ENCODE peak calls at places on chromosome 20, in seven cellular contexts. Z, C, Y, F, P, E and X are unnamed samples. For H3K9me3, the result is how much of the 10 kb centered on the place peaks cover.

GRCh38 chr20:35144694-35145093 is 2.4 kb downstream of the EDEM2 start:
- DNase-seq in Y (no peak), P (no peak), Z (no peak), E (no peak), C (no peak), F (no peak), X (no peak)

GRCh38 chr20:50172347-50173013 is 18.1 kb upstream of the CEBPB start:
- DNase-seq in F (peak), Z (peak), C (peak), Y (peak), E (peak), P (no peak), X (no peak)

GRCh38 chr20:25452333-25452732 is 44.9 kb downstream of the GINS1 start:
- DNase-seq in F (no peak), P (no peak), Z (no peak), C (no peak), Y (no peak), E (no peak), X (no peak)

GRCh38 chr20:57450419-57450818 is 59.2 kb downstream of the RBM38 start:
- DNase-seq in Y (no peak), F (no peak), E (peak), C (peak), P (no peak), Z (peak), X (no peak)

GRCh38 chr20:38242848-38243449 is 17.6 kb downstream of the KIAA1755 start:
- DNase-seq in E (no peak), F (peak), Y (no peak), C (no peak), Z (no peak), P (no peak), X (no peak)

GRCh38 chr20:51565741-51566140 is 23.2 kb upstream of the NFATC2 start:
- DNase-seq in F (no peak), E (no peak), Y (no peak), Z (peak), C (no peak), P (no peak), X (no peak)

GRCh38 chr20:25580711-25581110 is 4.6 kb downstream of the NINL start:
- DNase-seq in Z (no peak), E (no peak), F (no peak), Y (no peak), C (no peak), P (no peak), X (no peak)

GRCh38 chr20:62577447-62577846 is 64.9 kb upstream of the SLCO4A1 start:
- DNase-seq in Y (no peak), Z (no peak), E (no peak), P (no peak), F (no peak), C (peak), X (no peak)

GRCh38 chr20:24604966-24605365 is 135.5 kb downstream of the SYNDIG1 start:
- DNase-seq in Z (no peak), E (no peak), C (no peak), Y (no peak), F (no peak), P (no peak), X (no peak)

GRCh38 chr20:43191946-43192847 is 2.5 kb upstream of the PTPRT start:
- DNase-seq in Y (peak), E (peak), C (no peak), P (no peak), Z (peak), F (peak), X (no peak)

GRCh38 chr20:51680067-51680749 is 88.0 kb downstream of the ATP9A start:
- DNase-seq in Z (no peak), Y (no peak), F (no peak), P (no peak), C (no peak), E (no peak), X (no peak)

GRCh38 chr20:23375827-23376226 is 13.8 kb downstream of the GZF1 start:
- DNase-seq in E (no peak), Z (no peak), C (no peak), P (no peak), F (no peak), Y (no peak), X (no peak)

GRCh38 chr20:46767127-46767761 is 57.8 kb downstream of the SLC2A10 start:
- DNase-seq in F (peak), E (no peak), P (no peak), Z (peak), C (no peak), Y (peak), X (no peak)

GRCh38 chr20:7585126-7585679 is 355.1 kb downstream of the HAO1 start:
- DNase-seq in E (no peak), P (no peak), F (no peak), Y (peak), Z (peak), C (no peak), X (no peak)

GRCh38 chr20:4904127-4904860 is 97.0 kb downstream of the SLC23A2 start:
- DNase-seq in Z (no peak), C (no peak), E (no peak), F (no peak), P (no peak), Y (no peak), X (no peak)

GRCh38 chr20:63835031-63835858 is 4.2 kb upstream of the ZBTB46 start:
- DNase-seq in F (peak), E (peak), C (peak), P (no peak), Z (peak), Y (peak), X (peak)

GRCh38 chr20:11182715-11183114 is 508.9 kb upstream of the JAG1 start:
- DNase-seq in F (no peak), C (no peak), Z (peak), P (no peak), Y (no peak), E (no peak), X (no peak)

GRCh38 chr20:11454966-11455799 is 462.5 kb upstream of the BTBD3 start:
- DNase-seq in P (no peak), Y (peak), Z (peak), C (no peak), F (no peak), E (no peak), X (no peak)

GRCh38 chr20:50856475-50857041 is 61.7 kb downstream of the BCAS4 start:
- DNase-seq in Y (no peak), Z (no peak), C (no peak), F (no peak), P (no peak), E (no peak), X (no peak)

GRCh38 chr20:16147916-16148315 is 425.3 kb downstream of the KIF16B start:
- DNase-seq in C (no peak), P (no peak), E (no peak), Z (no peak), Y (no peak), F (no peak), X (no peak)

GRCh38 chr20:32966881-32967781 is 37.1 kb downstream of the SUN5 start:
- DNase-seq in P (peak), F (no peak), Z (no peak), E (no peak), C (no peak), Y (no peak), X (no peak)

GRCh38 chr20:53599378-53599777 is 5.7 kb upstream of the ZNF217 start:
- DNase-seq in F (no peak), Y (no peak), Z (no peak), P (no peak), C (no peak), E (no peak), X (no peak)

GRCh38 chr20:15491564-15491963 is 1081.7 kb downstream of the KIF16B start:
- DNase-seq in C (no peak), Y (peak), F (no peak), E (no peak), Z (no peak), P (no peak), X (no peak)

GRCh38 chr20:59751075-59751711 is 146.9 kb downstream of the PHACTR3 start:
- DNase-seq in F (peak), Y (peak), C (peak), Z (peak), P (no peak), E (peak), X (no peak)

GRCh38 chr20:4038047-4038459 is 22.7 kb upstream of the RNF24 start:
- DNase-seq in C (peak), Y (peak), E (peak), Z (peak), F (no peak), P (peak), X (no peak)

GRCh38 chr20:54197621-54198604 is 10.0 kb upstream of the PFDN4 start:
- DNase-seq in P (no peak), F (no peak), E (no peak), C (no peak), Z (peak), Y (peak), X (no peak)

GRCh38 chr20:2521369-2522305 is 12.9 kb upstream of the ZNF343 start:
- DNase-seq in C (no peak), P (peak), Z (peak), F (peak), Y (peak), E (peak), X (no peak)

GRCh38 chr20:62749851-62750445 is 41.3 kb downstream of the NTSR1 start:
- DNase-seq in P (no peak), Z (no peak), C (peak), F (no peak), E (no peak), Y (no peak), X (no peak)

GRCh38 chr20:4073852-4074741 is 58.7 kb upstream of the RNF24 start:
- DNase-seq in F (no peak), Y (no peak), C (no peak), P (no peak), E (no peak), Z (peak), X (no peak)

GRCh38 chr20:11496382-11496781 is 421.3 kb upstream of the BTBD3 start:
- DNase-seq in F (no peak), C (no peak), Y (no peak), E (no peak), Z (peak), P (no peak), X (no peak)

GRCh38 chr20:38173237-38174156 is 8.4 kb upstream of the TGM2 start:
- DNase-seq in F (no peak), Y (peak), Z (peak), P (no peak), E (no peak), C (peak), X (peak)

GRCh38 chr20:29742699-29743100 is 1514.8 kb upstream of the DEFB115 start:
- DNase-seq in Y (no peak), F (no peak), Z (no peak), E (no peak), C (no peak), P (no peak), X (no peak)
- H3K9me3 ChIP-seq in Y (under half), F (under half), Z (under half), E (under half), C (under half), P (under half), X (under half)

DNA sequence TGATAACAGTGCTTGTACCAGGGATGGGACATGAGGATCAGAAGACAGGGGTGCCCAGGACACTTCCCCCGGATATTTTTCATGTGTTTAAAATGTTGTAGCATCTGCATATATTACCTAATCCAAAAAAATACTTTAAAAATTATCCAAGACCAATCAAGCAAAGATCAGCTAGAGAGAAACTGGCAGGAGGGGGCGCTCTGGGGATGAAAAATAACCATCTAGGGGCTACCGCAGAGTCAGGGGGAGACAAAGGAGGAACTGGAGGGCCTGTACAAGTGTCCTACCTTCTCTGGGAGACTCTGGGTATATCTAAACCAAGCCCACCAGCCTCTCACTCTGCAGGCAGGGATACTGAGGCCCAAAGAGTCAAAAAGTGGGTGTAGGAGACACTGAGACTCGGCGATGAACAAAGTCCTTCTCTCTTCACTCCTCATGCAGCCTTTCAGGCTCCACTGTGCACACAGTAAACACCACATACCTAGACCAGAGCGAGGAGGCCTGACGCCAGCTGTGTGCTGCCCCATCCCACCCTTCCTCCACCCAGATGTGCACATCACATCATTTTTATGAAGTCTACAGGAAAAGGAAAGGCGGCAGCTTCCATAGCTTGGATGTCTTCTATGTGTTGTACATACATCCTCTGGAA is 9.8 kb downstream of the RIMS4 start:
- DNase-seq in Z (no peak), C (no peak), E (no peak), F (no peak), P (no peak), Y (no peak), X (no peak)
- H3K4me3 ChIP-seq in Z (no peak), C (no peak), E (no peak), F (no peak), P (no peak), Y (no peak), X (no peak)

DNA sequence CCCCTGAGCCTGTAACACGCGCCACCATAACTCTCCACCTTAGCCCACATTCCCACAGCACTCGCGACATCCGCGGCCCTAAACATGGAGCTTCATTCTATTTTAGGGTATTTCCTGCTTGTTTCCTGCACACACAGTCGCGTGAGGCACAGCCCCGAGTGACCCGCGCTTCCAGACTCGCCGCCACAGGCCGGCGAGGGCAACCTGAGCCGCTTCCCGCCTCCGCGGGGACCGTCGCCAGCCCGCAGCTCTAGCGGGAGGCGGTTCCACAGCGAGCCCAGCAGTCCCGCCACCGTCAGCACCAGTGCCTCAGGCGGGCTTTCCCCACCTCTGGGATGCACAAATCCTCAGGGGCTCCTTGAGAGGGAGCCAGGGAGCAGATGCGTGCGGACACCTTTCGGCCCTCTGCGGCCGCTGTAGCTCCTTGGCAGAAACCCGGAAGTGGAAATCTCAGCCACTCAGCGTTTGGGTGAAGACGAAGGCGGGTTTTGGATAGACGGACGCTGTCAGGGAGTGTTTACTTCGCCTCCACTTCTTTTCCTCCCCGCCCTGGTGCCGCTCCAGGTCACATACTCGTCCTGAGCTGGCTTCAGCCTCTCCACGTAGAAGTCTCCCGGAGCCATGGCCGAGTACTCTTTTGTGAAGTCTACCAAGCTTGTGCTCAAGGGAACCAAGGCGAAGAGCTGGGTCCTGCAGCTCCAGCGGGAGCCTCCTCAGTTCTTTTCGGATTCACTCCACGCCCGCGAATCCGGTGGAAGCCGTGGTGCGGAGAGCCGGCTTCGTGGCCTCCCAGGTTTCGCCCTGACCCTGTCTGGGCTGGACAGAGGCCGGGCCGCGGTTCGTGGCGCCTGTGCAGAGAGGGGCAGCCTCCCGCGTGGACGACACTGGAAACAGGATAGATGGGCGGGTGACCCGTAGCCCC is 2177.4 kb upstream of the DEFB115 start:
- DNase-seq in C (peak), Y (no peak), E (peak), F (peak), P (peak), Z (peak), X (no peak)
- H3K9me3 ChIP-seq in C (under half), Y (under half), E (under half), F (under half), P (under half), Z (under half), X (under half)

DNA sequence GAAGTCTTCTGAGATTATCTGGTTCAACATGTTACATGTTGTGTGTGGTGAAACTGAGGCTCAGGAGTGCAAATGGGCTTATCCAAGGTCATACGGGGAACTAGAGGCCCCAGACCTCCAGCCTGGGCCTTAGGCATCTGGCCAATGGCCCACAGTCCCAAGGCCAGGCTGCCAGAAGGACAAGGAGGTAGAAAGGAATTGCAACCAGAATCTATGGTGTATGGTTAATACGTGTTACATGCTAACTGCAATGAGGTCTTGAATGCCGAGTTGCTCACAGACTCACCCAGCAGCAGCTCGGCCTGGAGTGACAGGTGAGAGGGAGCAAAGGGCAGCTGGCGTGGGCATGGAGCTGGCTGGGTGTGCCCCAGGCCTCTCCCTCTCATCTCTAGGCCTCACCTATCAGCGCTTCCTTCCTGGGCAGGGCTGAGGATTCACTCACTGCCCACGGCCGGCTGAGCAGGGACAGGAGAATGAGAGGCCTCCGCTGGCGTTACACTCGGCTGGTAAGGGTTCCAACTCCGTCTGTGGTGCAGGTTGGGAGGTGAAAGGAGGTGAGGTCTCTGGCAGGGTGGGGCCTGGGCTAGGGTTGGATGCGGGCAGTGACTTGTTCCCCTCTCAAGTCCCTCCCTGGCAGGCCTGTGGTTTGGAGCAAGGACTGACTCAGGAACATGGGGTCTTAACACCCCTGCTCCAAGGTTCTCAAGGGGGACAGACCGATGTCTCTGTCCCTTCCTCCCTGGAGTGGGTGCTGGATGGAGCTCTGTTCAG is at the start of gene TLDC2:
- DNase-seq in P (no peak), F (no peak), Y (peak), C (no peak), Z (no peak), E (no peak), X (no peak)
- H3K4me3 ChIP-seq in P (no peak), F (no peak), Y (no peak), C (no peak), Z (no peak), E (no peak), X (no peak)

GRCh38 chr20:41598719-41599118 is 19.5 kb downstream of the CHD6 start:
- DNase-seq in Z (no peak), Y (no peak), F (no peak), C (no peak), P (no peak), E (no peak), X (no peak)

GRCh38 chr20:41604002-41604401 is 14.2 kb downstream of the CHD6 start:
- DNase-seq in P (no peak), C (no peak), Z (no peak), F (no peak), E (no peak), Y (no peak), X (no peak)

GRCh38 chr20:41599699-41600104 is 18.5 kb downstream of the CHD6 start:
- DNase-seq in Z (no peak), C (no peak), P (no peak), E (no peak), Y (peak), F (no peak), X (no peak)

GRCh38 chr20:41600926-41601631 is 17.1 kb downstream of the CHD6 start:
- DNase-seq in Z (no peak), F (no peak), E (no peak), P (no peak), C (no peak), Y (no peak), X (no peak)

GRCh38 chr20:41601742-41602141 is 16.4 kb downstream of the CHD6 start:
- DNase-seq in C (no peak), Z (no peak), F (no peak), E (no peak), Y (no peak), P (no peak), X (no peak)
- H3K9me3 ChIP-seq in C (under half), Z (under half), F (half or more), E (under half), Y (under half), P (half or more), X (under half)

GRCh38 chr20:49146442-49146841 is 41.7 kb downstream of the STAU1 start:
- DNase-seq in F (no peak), C (no peak), P (no peak), E (no peak), Y (no peak), Z (no peak), X (no peak)
- H3K4me3 ChIP-seq in F (no peak), C (no peak), P (no peak), E (no peak), Y (no peak), Z (no peak), X (no peak)

GRCh38 chr20:56205350-56205749 is 43.2 kb upstream of the MC3R start:
- DNase-seq in Y (no peak), E (no peak), Z (no peak), F (no peak), C (no peak), P (no peak), X (no peak)
- H3K9me3 ChIP-seq in Y (under half), E (under half), Z (under half), F (under half), C (under half), P (under half), X (under half)

GRCh38 chr20:9319687-9320384 is 194.6 kb upstream of the LAMP5 start:
- DNase-seq in Y (no peak), Z (no peak), F (no peak), C (no peak), P (no peak), E (no peak), X (no peak)

GRCh38 chr20:9329356-9330092 is 184.9 kb upstream of the LAMP5 start:
- DNase-seq in Y (no peak), Z (no peak), P (no peak), F (no peak), E (no peak), C (no peak), X (no peak)

DNA sequence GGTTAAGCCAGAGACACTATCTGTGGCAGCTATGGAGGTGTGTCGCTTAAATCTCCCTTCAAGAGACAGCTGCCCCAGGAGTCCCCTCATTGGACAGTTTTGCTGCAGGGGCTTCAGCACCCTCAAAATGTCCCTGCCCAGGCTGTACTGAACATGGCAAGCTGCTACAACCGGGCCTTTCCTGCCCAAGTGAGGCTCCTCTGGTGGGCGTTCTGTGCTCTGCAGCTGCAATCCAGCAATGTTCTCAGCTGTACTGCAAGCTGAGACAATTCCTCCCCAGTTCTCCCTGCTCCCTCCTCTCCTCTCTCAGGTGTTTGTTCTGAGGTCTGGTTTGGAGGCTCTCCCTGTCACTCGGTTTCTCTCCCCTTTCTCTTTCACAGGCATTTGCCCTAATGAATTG is 190.8 kb upstream of the LAMP5 start:
- DNase-seq in P (no peak), Y (peak), F (no peak), C (no peak), Z (peak), E (no peak), X (no peak)
- H3K4me3 ChIP-seq in P (no peak), Y (no peak), F (no peak), C (no peak), Z (no peak), E (no peak), X (no peak)

GRCh38 chr20:31449511-31450128 is 9.2 kb downstream of the DEFB123 start:
- DNase-seq in Z (no peak), F (no peak), E (no peak), P (no peak), C (no peak), Y (no peak), X (no peak)
- H3K9me3 ChIP-seq in Z (under half), F (under half), E (under half), P (under half), C (under half), Y (under half), X (under half)

GRCh38 chr20:44208165-44208564 is 2.4 kb downstream of the OSER1 start:
- DNase-seq in C (no peak), Y (no peak), F (no peak), P (no peak), E (no peak), Z (no peak), X (no peak)
- H3K4me3 ChIP-seq in C (no peak), Y (peak), F (no peak), P (no peak), E (peak), Z (peak), X (peak)